ENCODE peak calls at places on chromosomes 5 and 9, in eight cellular contexts. Q, C, I, W, Z, K, T and X are unnamed samples.

GRCh38 chr5:133278318-133278717 is 226.5 kb downstream of the HSPA4 start:
- DNase-seq in Q (no peak), C (no peak), I (no peak), W (no peak), Z (no peak), K (no peak), T (no peak), X (no peak)

GRCh38 chr5:165876538-165876937 is 2371.1 kb downstream of the MAT2B start:
- DNase-seq in Q (no peak), C (peak), I (no peak), W (no peak), Z (no peak), K (no peak), T (no peak), X (no peak)

GRCh38 chr9:20623021-20623747 is 885 bp upstream of the MLLT3 start:
- DNase-seq in Q (no peak), C (no peak), I (no peak), W (no peak), Z (peak), K (peak), T (no peak), X (no peak)

GRCh38 chr9:115593587-115594091 is 475.7 kb upstream of the TNC start:
- DNase-seq in Q (peak), C (no peak), I (peak), W (peak), Z (no peak), K (peak), T (peak), X (peak)

GRCh38 chr5:74127377-74128338 is 501.7 kb downstream of the ARHGEF28 start:
- DNase-seq in Q (no peak), C (no peak), I (peak), W (peak), Z (no peak), K (peak), T (no peak), X (peak)

GRCh38 chr9:69131682-69132081 is 42.4 kb upstream of the TJP2 start:
- DNase-seq in Q (peak), C (no peak), I (peak), W (peak), Z (no peak), K (no peak), T (peak), X (peak)

GRCh38 chr9:113309204-113309813 is 6.1 kb upstream of the RNF183 start:
- DNase-seq in Q (peak), C (peak), I (peak), W (peak), Z (peak), K (peak), T (no peak), X (peak)

GRCh38 chr9:133251773-133252172 is 23.2 kb downstream of the ABO start:
- DNase-seq in Q (no peak), C (no peak), I (no peak), W (no peak), Z (no peak), K (no peak), T (no peak), X (no peak)

GRCh38 chr5:153809181-153809580 is 229.5 kb downstream of the FAM114A2 start:
- DNase-seq in Q (no peak), C (no peak), I (no peak), W (no peak), Z (no peak), K (no peak), T (no peak), X (no peak)

GRCh38 chr5:115366223-115366622 is 69.8 kb upstream of the CCDC112 start:
- DNase-seq in Q (peak), C (peak), I (peak), W (peak), Z (no peak), K (no peak), T (no peak), X (peak)

GRCh38 chr5:14268738-14269137 is 125.6 kb downstream of the TRIO start:
- DNase-seq in Q (no peak), C (no peak), I (no peak), W (no peak), Z (no peak), K (no peak), T (no peak), X (no peak)

GRCh38 chr5:59496524-59497134 is 396.9 kb downstream of the PDE4D start:
- DNase-seq in Q (no peak), C (no peak), I (no peak), W (peak), Z (no peak), K (peak), T (peak), X (no peak)

GRCh38 chr9:99368341-99369326 is 146.6 kb downstream of the SEC61B start:
- DNase-seq in Q (no peak), C (peak), I (peak), W (no peak), Z (peak), K (peak), T (no peak), X (no peak)